ENCODE peak calls at places on chromosome 9, in eight cellular contexts. One of them, this sample, is unnamed.

GRCh38 chr9:136997830-136998234 is 1.5 kb upstream of the CLIC3 start:
- DNase-seq in mucosa of descending colon: peak
- DNase-seq in pancreas: no peak
- DNase-seq in fibroblast of lung: peak
- DNase-seq in heart left ventricle: no peak
- DNase-seq in stomach: no peak
- DNase-seq in GM10248: no peak
- DNase-seq in fibroblast of pulmonary artery: no peak
- DNase-seq in this sample: no peak

GRCh38 chr9:108468364-108468763 is 387.4 kb downstream of the ACTL7B start:
- DNase-seq in pancreas: no peak
- DNase-seq in stomach: no peak
- DNase-seq in heart left ventricle: no peak
- DNase-seq in fibroblast of lung: peak
- DNase-seq in fibroblast of pulmonary artery: peak
- DNase-seq in GM10248: peak
- DNase-seq in mucosa of descending colon: peak
- DNase-seq in this sample: no peak

GRCh38 chr9:95134457-95134881 is 183.0 kb downstream of the FANCC start:
- DNase-seq in stomach: peak
- DNase-seq in fibroblast of pulmonary artery: no peak
- DNase-seq in fibroblast of lung: no peak
- DNase-seq in pancreas: peak
- DNase-seq in mucosa of descending colon: peak
- DNase-seq in GM10248: no peak
- DNase-seq in heart left ventricle: no peak
- DNase-seq in this sample: no peak

GRCh38 chr9:135905380-135906282 is 1.7 kb downstream of the CAMSAP1 start:
- DNase-seq in GM10248: no peak
- DNase-seq in mucosa of descending colon: no peak
- DNase-seq in fibroblast of pulmonary artery: no peak
- DNase-seq in heart left ventricle: no peak
- DNase-seq in fibroblast of lung: no peak
- DNase-seq in pancreas: no peak
- DNase-seq in stomach: peak
- DNase-seq in this sample: peak

GRCh38 chr9:92242115-92242778 is 51.2 kb downstream of the IARS1 start:
- DNase-seq in fibroblast of lung: peak
- DNase-seq in fibroblast of pulmonary artery: peak
- DNase-seq in stomach: no peak
- DNase-seq in pancreas: no peak
- DNase-seq in GM10248: no peak
- DNase-seq in heart left ventricle: no peak
- DNase-seq in mucosa of descending colon: no peak
- DNase-seq in this sample: no peak

GRCh38 chr9:110207071-110207923 is 662 bp downstream of the C9orf152 start:
- DNase-seq in stomach: peak
- DNase-seq in GM10248: no peak
- DNase-seq in pancreas: peak
- DNase-seq in fibroblast of pulmonary artery: no peak
- DNase-seq in fibroblast of lung: no peak
- DNase-seq in mucosa of descending colon: peak
- DNase-seq in heart left ventricle: no peak
- DNase-seq in this sample: no peak

GRCh38 chr9:114016629-114017423 is 61.3 kb downstream of the AMBP start:
- DNase-seq in fibroblast of pulmonary artery: no peak
- DNase-seq in stomach: peak
- DNase-seq in heart left ventricle: peak
- DNase-seq in GM10248: no peak
- DNase-seq in pancreas: no peak
- DNase-seq in fibroblast of lung: no peak
- DNase-seq in mucosa of descending colon: no peak
- DNase-seq in this sample: no peak

GRCh38 chr9:79371948-79372555 is 199.7 kb upstream of the TLE4 start:
- DNase-seq in fibroblast of lung: peak
- DNase-seq in pancreas: no peak
- DNase-seq in heart left ventricle: no peak
- DNase-seq in fibroblast of pulmonary artery: no peak
- DNase-seq in GM10248: no peak
- DNase-seq in mucosa of descending colon: no peak
- DNase-seq in stomach: no peak
- DNase-seq in this sample: no peak

GRCh38 chr9:81771606-81772005 is 82.3 kb upstream of the TLE1 start:
- DNase-seq in fibroblast of lung: peak
- DNase-seq in mucosa of descending colon: no peak
- DNase-seq in stomach: no peak
- DNase-seq in fibroblast of pulmonary artery: no peak
- DNase-seq in GM10248: no peak
- DNase-seq in pancreas: no peak
- DNase-seq in heart left ventricle: no peak
- DNase-seq in this sample: no peak

GRCh38 chr9:128005938-128006337 is 25.1 kb upstream of the EEIG1 start:
- DNase-seq in mucosa of descending colon: no peak
- DNase-seq in fibroblast of pulmonary artery: no peak
- DNase-seq in stomach: no peak
- DNase-seq in GM10248: no peak
- DNase-seq in fibroblast of lung: no peak
- DNase-seq in pancreas: no peak
- DNase-seq in heart left ventricle: peak
- DNase-seq in this sample: no peak

GRCh38 chr9:126667190-126668055 is 53.7 kb downstream of the LMX1B start:
- DNase-seq in GM10248: no peak
- DNase-seq in pancreas: no peak
- DNase-seq in mucosa of descending colon: no peak
- DNase-seq in heart left ventricle: no peak
- DNase-seq in stomach: no peak
- DNase-seq in fibroblast of lung: no peak
- DNase-seq in fibroblast of pulmonary artery: no peak
- DNase-seq in this sample: no peak

GRCh38 chr9:37753489-37754190 is at the start of gene TRMT10B:
- DNase-seq in fibroblast of lung: peak
- DNase-seq in fibroblast of pulmonary artery: peak
- DNase-seq in mucosa of descending colon: peak
- DNase-seq in heart left ventricle: peak
- DNase-seq in GM10248: peak
- DNase-seq in stomach: peak
- DNase-seq in pancreas: peak
- DNase-seq in this sample: no peak

DNA sequence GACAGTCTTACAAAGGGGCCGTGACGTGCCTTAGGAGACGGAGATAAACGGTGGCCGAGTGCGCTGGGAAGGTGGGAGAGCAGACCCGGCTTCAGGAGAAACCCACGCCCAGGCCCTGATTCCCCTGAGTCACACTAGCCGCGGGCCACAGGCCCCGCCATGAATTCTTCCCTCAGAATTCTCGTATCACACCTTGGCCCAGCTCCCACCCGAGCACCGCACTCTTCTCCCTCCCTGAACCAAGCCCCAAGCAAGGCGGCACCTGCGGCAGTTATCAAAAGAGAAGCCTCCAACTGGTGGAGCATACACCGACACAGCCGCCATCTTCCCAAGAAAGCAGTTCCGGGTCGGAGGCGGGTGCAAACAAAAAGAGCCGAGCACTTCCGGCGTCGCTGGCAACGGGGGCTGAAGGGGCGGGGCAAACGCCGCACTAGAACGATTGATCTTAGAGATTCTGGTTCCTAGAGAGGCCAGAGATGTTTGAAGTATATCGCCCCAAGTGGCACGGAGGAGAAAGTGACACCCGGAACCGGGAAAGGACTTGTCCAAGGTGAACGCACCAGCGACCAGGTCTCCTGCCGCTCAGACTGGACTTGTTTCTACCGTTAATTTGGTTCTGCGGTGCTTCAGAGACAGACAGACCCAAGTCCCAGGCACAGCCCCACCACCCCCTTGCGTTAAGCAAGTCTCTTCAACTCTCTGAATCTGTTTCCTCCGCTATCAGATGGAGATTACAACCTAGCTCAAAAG is at the start of gene PSMB7:
- DNase-seq in heart left ventricle: peak
- DNase-seq in fibroblast of lung: peak
- DNase-seq in fibroblast of pulmonary artery: peak
- DNase-seq in pancreas: peak
- DNase-seq in stomach: peak
- DNase-seq in mucosa of descending colon: peak
- DNase-seq in GM10248: peak
- DNase-seq in this sample: peak
- TF ChIP-seq CTCF in heart left ventricle: peak
- TF ChIP-seq CTCF in fibroblast of lung: peak
- TF ChIP-seq CTCF in fibroblast of pulmonary artery: peak
- TF ChIP-seq CTCF in pancreas: peak
- TF ChIP-seq CTCF in stomach: peak
- TF ChIP-seq CTCF in mucosa of descending colon: peak
- TF ChIP-seq CTCF in GM10248: peak
- TF ChIP-seq CTCF in this sample: peak

DNA sequence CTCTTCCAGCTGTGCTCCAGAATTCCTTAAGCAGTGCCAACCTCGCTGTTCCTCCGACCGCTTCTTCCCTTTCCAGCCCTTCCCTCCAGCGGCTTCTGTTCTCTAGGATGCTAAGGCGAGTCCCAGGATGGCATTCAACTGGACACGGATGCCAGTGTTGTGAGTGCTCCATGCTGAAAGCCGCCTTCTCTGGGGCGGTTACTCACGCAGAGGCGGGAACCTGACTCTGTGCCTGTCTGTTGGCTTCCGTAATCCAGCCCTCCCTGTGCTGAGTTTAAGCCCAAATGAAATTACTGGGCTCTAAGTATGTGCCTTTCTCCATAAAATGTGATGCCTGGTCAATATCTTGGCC is 20.2 kb downstream of the COL5A1 start:
- DNase-seq in mucosa of descending colon: no peak
- DNase-seq in heart left ventricle: no peak
- DNase-seq in GM10248: no peak
- DNase-seq in stomach: no peak
- DNase-seq in fibroblast of pulmonary artery: peak
- DNase-seq in fibroblast of lung: peak
- DNase-seq in pancreas: no peak
- DNase-seq in this sample: no peak
- TF ChIP-seq CTCF in mucosa of descending colon: no peak
- TF ChIP-seq CTCF in heart left ventricle: no peak
- TF ChIP-seq CTCF in GM10248: no peak
- TF ChIP-seq CTCF in stomach: no peak
- TF ChIP-seq CTCF in fibroblast of pulmonary artery: no peak
- TF ChIP-seq CTCF in fibroblast of lung: no peak
- TF ChIP-seq CTCF in pancreas: no peak
- TF ChIP-seq CTCF in this sample: no peak

GRCh38 chr9:99169982-99170761 is 51.6 kb downstream of the ALG2 start:
- DNase-seq in fibroblast of lung: peak
- DNase-seq in stomach: no peak
- DNase-seq in GM10248: no peak
- DNase-seq in mucosa of descending colon: no peak
- DNase-seq in fibroblast of pulmonary artery: no peak
- DNase-seq in heart left ventricle: no peak
- DNase-seq in pancreas: no peak
- DNase-seq in this sample: no peak
- TF ChIP-seq CTCF in fibroblast of lung: no peak
- TF ChIP-seq CTCF in stomach: no peak
- TF ChIP-seq CTCF in GM10248: no peak
- TF ChIP-seq CTCF in mucosa of descending colon: no peak
- TF ChIP-seq CTCF in fibroblast of pulmonary artery: no peak
- TF ChIP-seq CTCF in heart left ventricle: no peak
- TF ChIP-seq CTCF in pancreas: no peak
- TF ChIP-seq CTCF in this sample: peak

DNA sequence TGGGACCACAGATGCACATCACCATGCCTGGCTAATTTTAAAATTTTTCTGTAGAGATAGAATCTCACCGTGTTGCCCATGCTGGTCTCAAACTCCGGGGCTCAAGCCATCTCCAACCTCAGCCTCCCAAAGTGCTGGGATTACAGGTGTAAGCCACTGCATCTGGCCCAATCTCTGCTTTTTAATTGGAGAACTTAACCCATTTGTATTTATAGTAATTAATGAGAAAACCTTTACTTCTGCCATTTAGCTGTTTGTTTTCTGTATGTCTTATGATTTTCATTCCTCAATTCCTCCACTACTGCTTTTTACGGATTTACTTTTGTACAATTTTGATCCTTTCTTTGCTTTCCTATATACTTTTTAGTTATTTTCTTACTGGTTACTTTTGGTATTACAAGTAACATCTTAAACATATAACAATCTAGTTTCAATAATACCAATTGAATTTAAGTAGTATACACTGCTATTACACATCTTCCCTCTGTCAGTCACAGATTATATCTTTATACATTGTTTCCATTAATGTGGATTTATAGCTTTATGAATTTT is 26.1 kb downstream of the RALGDS start:
- DNase-seq in pancreas: no peak
- DNase-seq in fibroblast of pulmonary artery: no peak
- DNase-seq in mucosa of descending colon: no peak
- DNase-seq in heart left ventricle: no peak
- DNase-seq in GM10248: no peak
- DNase-seq in fibroblast of lung: no peak
- DNase-seq in stomach: no peak
- DNase-seq in this sample: no peak
- TF ChIP-seq CTCF in pancreas: no peak
- TF ChIP-seq CTCF in fibroblast of pulmonary artery: no peak
- TF ChIP-seq CTCF in mucosa of descending colon: no peak
- TF ChIP-seq CTCF in heart left ventricle: no peak
- TF ChIP-seq CTCF in GM10248: no peak
- TF ChIP-seq CTCF in fibroblast of lung: no peak
- TF ChIP-seq CTCF in stomach: no peak
- TF ChIP-seq CTCF in this sample: no peak

DNA sequence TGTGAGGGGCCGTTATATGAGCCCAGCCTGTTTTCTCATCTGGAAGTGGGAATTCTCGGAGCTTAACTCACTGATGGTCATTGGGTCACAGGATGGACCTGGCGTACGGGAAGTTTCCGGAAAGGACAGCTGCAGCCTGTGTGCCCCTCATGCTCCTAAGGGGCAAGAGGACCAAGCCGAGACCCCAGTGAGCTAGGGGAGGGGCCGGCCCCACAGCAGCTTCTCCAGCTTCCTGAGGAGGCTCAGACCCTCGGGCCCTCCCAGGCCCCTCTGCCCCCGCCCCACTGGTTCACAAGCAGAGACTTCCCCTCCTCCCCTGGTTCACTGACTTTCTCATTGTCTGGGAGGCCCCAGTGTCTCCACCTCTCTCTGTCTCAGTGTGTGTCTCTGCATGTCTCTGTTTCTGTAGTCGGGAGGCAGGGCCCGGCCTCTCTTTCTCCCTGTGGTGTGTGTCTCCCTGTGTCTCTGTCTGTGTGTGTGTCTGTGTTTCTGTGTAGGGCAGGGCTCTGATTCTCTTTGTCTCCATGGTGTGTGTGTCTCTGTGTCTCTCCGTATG is 32.3 kb upstream of the FIBCD1 start:
- DNase-seq in fibroblast of lung: no peak
- DNase-seq in fibroblast of pulmonary artery: no peak
- DNase-seq in stomach: no peak
- DNase-seq in pancreas: no peak
- DNase-seq in heart left ventricle: no peak
- DNase-seq in mucosa of descending colon: no peak
- DNase-seq in GM10248: no peak
- DNase-seq in this sample: no peak
- TF ChIP-seq CTCF in fibroblast of lung: no peak
- TF ChIP-seq CTCF in fibroblast of pulmonary artery: no peak
- TF ChIP-seq CTCF in stomach: no peak
- TF ChIP-seq CTCF in pancreas: no peak
- TF ChIP-seq CTCF in heart left ventricle: no peak
- TF ChIP-seq CTCF in mucosa of descending colon: no peak
- TF ChIP-seq CTCF in GM10248: no peak
- TF ChIP-seq CTCF in this sample: no peak

This sample was measured in retinal pigment epithelial cell.